ENCODE peak calls at places on chromosomes 5 and 9, in ten cellular contexts. X is endodermal cell; L is gastrocnemius medialis; T is HepG2; Y is H1; M is dorsolateral prefrontal cortex; W is activated CD8-positive, alpha-beta T cell treated with anti-CD3 and anti-CD28 coated beads for 36 hours; U is HCT116; D is RWPE1; K is tibial nerve. Q is an unnamed sample.

GRCh38 chr5:137613554-137614265 is 114.6 kb upstream of the SPOCK1 start:
- DNase-seq in X (peak), L (no peak), T (no peak), Y (no peak), M (no peak), W (peak), U (no peak), D (no peak), K (no peak), Q (no peak)

GRCh38 chr9:72931437-72931836 is 21.4 kb downstream of the ALDH1A1 start:
- DNase-seq in X (no peak), L (no peak), T (no peak), Y (no peak), M (no peak), W (no peak), U (no peak), D (no peak), K (no peak), Q (no peak)

GRCh38 chr5:36876965-36877666 is 547 bp downstream of the NIPBL start:
- DNase-seq in X (peak), L (peak), T (peak), Y (no peak), M (peak), W (peak), U (peak), D (peak), K (peak), Q (peak)

GRCh38 chr5:115432691-115433090 is 111.9 kb downstream of the FEM1C start:
- DNase-seq in X (no peak), L (no peak), T (no peak), Y (no peak), M (no peak), W (no peak), U (no peak), D (no peak), K (no peak), Q (no peak)

GRCh38 chr5:113059232-113059805 is 82.7 kb downstream of the DCP2 start:
- DNase-seq in X (no peak), L (no peak), T (no peak), Y (no peak), M (no peak), W (no peak), U (no peak), D (no peak), K (no peak), Q (no peak)

GRCh38 chr9:34994429-34995287 is 5.1 kb downstream of the DNAJB5 start:
- DNase-seq in X (peak), L (peak), T (peak), Y (no peak), M (no peak), W (no peak), U (peak), D (peak), K (no peak), Q (no peak)

GRCh38 chr5:154221371-154221896 is 30.9 kb downstream of the GALNT10 start:
- DNase-seq in X (no peak), L (peak), T (no peak), Y (no peak), M (no peak), W (peak), U (peak), D (peak), K (no peak), Q (no peak)

GRCh38 chr9:38417003-38417965 is 7.0 kb downstream of the IGFBPL1 start:
- DNase-seq in X (peak), L (no peak), T (peak), Y (no peak), M (no peak), W (peak), U (peak), D (peak), K (no peak), Q (peak)

GRCh38 chr9:88803551-88804288 is 187.5 kb upstream of the S1PR3 start:
- DNase-seq in X (no peak), L (no peak), T (no peak), Y (no peak), M (no peak), W (no peak), U (no peak), D (no peak), K (no peak), Q (no peak)

GRCh38 chr5:40490464-40491083 is 189.1 kb upstream of the PTGER4 start:
- DNase-seq in X (no peak), L (no peak), T (no peak), Y (no peak), M (no peak), W (peak), U (no peak), D (no peak), K (no peak), Q (peak)

GRCh38 chr9:137480686-137481683 is 21.9 kb upstream of the NSMF start:
- DNase-seq in X (no peak), L (no peak), T (no peak), Y (no peak), M (no peak), W (no peak), U (no peak), D (no peak), K (no peak), Q (no peak)

GRCh38 chr9:132577119-132577518 is 5.3 kb upstream of the BARHL1 start:
- DNase-seq in X (no peak), L (no peak), T (no peak), Y (no peak), M (no peak), W (no peak), U (no peak), D (no peak), K (no peak), Q (no peak)

GRCh38 chr5:173809014-173809413 is 79.1 kb upstream of the CPEB4 start:
- DNase-seq in X (no peak), L (no peak), T (no peak), Y (no peak), M (no peak), W (no peak), U (no peak), D (no peak), K (no peak), Q (no peak)

DNA sequence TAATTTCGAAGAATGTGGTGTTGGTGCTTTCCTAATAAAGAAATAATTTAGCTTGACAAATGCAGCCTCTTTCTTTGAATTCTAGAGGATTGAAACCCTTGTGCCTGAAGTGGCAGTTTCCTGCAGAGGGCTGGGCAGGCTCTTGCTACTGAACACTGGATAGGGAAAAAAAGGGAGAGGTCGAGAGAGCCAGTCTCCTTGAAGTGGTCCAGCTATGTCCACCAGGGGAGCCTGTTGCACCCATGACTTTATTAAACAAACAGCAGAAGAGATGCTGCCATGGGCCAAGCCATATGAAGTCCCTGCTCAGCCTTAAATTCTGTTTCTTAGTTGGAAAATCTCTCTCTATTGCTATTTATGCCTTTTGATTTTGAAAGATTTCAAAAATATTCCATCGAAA is 178.4 kb downstream of the SMARCA2 start:
- DNase-seq in X (no peak), L (no peak), T (no peak), Y (no peak), M (no peak), W (no peak), U (no peak), D (no peak), K (no peak), Q (no peak)
- TF ChIP-seq CTCF in X (peak), L (no peak), T (no peak), Y (peak), M (no peak), W (no peak), U (no peak), D (no peak), K (no peak), Q (no peak)

DNA sequence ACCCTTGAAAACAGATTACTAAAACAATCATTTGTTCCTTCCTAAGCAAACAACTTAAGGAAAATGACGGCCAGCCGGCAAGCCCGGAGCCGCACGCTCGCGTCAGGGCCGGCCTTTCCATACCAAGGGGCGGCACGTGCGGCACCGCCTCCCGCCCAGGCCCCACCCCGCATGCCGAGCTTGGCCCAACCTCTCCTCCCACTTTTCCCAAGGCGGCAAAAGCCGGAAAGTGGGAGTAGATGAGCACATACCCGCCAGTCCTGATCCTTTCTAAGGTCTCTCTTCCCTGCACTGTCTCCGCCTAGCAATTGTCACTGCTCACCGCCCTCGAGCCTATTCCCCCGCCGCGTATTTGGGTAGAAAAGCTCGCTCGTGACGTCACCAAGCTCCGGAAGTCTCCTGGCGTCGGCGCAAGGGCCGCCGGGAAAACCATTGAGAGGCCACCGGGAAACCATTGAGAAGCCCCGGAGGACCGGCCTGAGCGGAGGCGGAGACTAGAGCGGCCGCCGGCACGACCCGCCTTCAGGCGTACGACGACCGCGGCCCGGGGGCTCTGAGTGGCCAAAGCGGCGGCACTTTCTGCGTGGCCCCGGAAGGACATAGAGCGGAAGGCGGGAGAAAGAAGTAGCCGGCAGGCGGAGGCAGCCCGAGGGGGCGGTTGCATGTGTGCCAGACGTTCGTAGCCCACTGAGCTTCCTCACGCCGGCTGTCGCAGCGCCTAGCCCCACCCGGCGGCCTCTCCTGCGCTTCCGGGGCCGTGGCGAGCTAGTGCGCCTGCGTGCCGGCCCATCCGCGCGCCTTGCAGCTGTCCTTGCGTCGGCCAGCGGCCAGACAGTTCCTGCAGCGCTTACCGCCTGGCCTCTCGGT is at the start of the genes NCBP1 and TSTD2:
- DNase-seq in X (peak), L (peak), T (peak), Y (peak), M (peak), W (peak), U (peak), D (peak), K (peak), Q (peak)
- TF ChIP-seq CTCF in X (peak), L (peak), T (peak), Y (no peak), M (no peak), W (no peak), U (no peak), D (no peak), K (no peak), Q (no peak)

DNA sequence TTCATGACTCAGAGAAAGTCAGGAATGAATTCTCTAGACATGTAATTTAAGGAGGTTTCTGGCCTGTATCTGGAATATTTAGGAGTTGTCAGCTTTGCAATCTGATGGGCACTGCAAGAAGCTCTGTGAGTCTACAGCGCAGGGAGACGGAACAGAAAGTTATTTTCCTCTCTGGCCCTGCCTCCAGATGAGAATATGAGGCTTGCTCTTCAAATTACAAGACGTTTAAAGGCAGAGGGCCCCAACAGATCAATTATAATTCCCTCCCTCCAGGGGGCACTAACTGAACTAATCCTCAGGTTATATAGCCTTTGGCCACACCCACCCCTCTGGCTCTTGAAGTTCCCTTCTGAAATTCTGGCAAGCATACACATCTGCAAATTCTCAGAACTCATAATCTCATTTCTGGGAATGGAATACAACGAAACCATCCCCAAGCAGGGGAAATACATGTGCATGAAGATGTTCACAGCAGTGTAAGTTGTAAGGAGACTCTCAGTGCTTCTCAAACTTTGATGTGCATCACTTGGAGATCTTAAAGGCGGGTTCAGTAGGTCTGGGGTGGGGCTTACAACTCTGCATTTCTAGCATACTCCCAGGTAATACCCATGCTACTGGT is 307.6 kb downstream of the CWC27 start:
- DNase-seq in X (peak), L (no peak), T (peak), Y (no peak), M (no peak), W (peak), U (peak), D (peak), K (peak), Q (peak)
- TF ChIP-seq CTCF in X (peak), L (no peak), T (peak), Y (peak), M (no peak), W (peak), U (no peak), D (no peak), K (peak), Q (peak)

GRCh38 chr5:9513825-9514224 is 32.0 kb downstream of the SEMA5A start:
- DNase-seq in X (peak), L (no peak), T (no peak), Y (no peak), M (no peak), W (no peak), U (no peak), D (no peak), K (no peak), Q (no peak)
- TF ChIP-seq CTCF in X (peak), L (no peak), T (no peak), Y (peak), M (peak), W (no peak), U (no peak), D (no peak), K (no peak), Q (no peak)

Q was measured in GM20000.